ENCODE peak calls at places on chromosomes 6 and 20, in ten cellular contexts. M, R, B, D, K, P, L, Z, X and Q are unnamed samples.
A peak's percentile ranks its signal among the peaks of the same experiment; 100 is the strongest.

GRCh38 chr6:84867521-84867920 is 103.1 kb upstream of the TBX18 start:
- DNase-seq in Z (no peak), P (no peak), X (no peak), M (peak; percentile 51), B (no peak), L (no peak), R (no peak), D (no peak), K (no peak), Q (no peak)

GRCh38 chr6:33843696-33844121 is 39.9 kb upstream of the MLN start:
- DNase-seq in D (no peak), B (no peak), L (no peak), X (no peak), P (no peak), K (no peak), Z (no peak), M (no peak), R (no peak), Q (no peak)

GRCh38 chr6:41371992-41372525 is 36.7 kb downstream of the NCR2 start:
- DNase-seq in L (peak; percentile 70), B (no peak), K (no peak), Z (no peak), P (no peak), R (peak; percentile 46), X (peak; percentile 75), M (peak; percentile 15), D (peak; percentile 53), Q (no peak)

GRCh38 chr6:72218125-72218524 is 331.8 kb downstream of the RIMS1 start:
- DNase-seq in D (peak; percentile 67), Z (no peak), P (peak; percentile 3), K (no peak), X (peak; percentile 38), M (peak; percentile 24), L (no peak), B (no peak), R (peak; percentile 46), Q (no peak)

GRCh38 chr20:45347936-45348809 is at the start of gene SDC4:
- DNase-seq in Z (peak; percentile 89), B (peak; percentile 83), P (no peak), R (peak; percentile 80), D (peak; percentile 83), X (peak; percentile 93), K (peak; percentile 70), M (peak; percentile 62), L (peak; percentile 89), Q (no peak)

GRCh38 chr20:16541226-16541625 is 32.0 kb downstream of the KIF16B start:
- DNase-seq in L (peak; percentile 78), D (peak; percentile 95), R (no peak), M (no peak), P (no peak), X (no peak), B (no peak), Z (no peak), K (peak; percentile 61), Q (no peak)

GRCh38 chr6:125867483-125867935 is 76.7 kb downstream of the NCOA7 start:
- DNase-seq in B (no peak), X (peak; percentile 42), R (no peak), L (no peak), K (no peak), M (peak; percentile 63), Z (peak; percentile 73), P (peak; percentile 47), D (no peak), Q (peak; percentile 33)

GRCh38 chr20:56817780-56818675 is 188.9 kb downstream of the TFAP2C start:
- DNase-seq in B (no peak), D (no peak), P (peak; percentile 12), K (no peak), M (no peak), Z (no peak), X (no peak), L (no peak), R (no peak), Q (no peak)

GRCh38 chr20:52984451-52984810 is 12.3 kb downstream of the TSHZ2 start:
- DNase-seq in Z (no peak), D (no peak), R (no peak), L (no peak), X (no peak), M (no peak), K (no peak), P (no peak), B (no peak), Q (no peak)

GRCh38 chr6:31271641-31272357 is at the start of gene HLA-C:
- DNase-seq in R (peak; percentile 94), D (peak; percentile 98), B (peak; percentile 94), P (peak; percentile 91), M (peak; percentile 94), X (peak; percentile 93), Z (peak; percentile 88), L (peak; percentile 93), K (peak; percentile 85), Q (peak; percentile 88)

GRCh38 chr6:90044182-90044832 is 150.0 kb downstream of the GJA10 start:
- DNase-seq in D (no peak), R (no peak), K (no peak), L (no peak), B (no peak), Z (no peak), P (no peak), M (no peak), X (no peak), Q (no peak)

GRCh38 chr6:90038951-90039653 is 144.8 kb downstream of the GJA10 start:
- DNase-seq in K (no peak), R (no peak), D (no peak), P (no peak), L (no peak), X (no peak), Z (no peak), B (peak; percentile 26), M (peak; percentile 91), Q (no peak)

GRCh38 chr6:90035047-90035678 is 140.9 kb downstream of the GJA10 start:
- DNase-seq in M (no peak), D (no peak), B (no peak), L (no peak), X (no peak), K (no peak), P (no peak), Z (no peak), R (no peak), Q (no peak)

GRCh38 chr6:90040931-90041330 is 146.7 kb downstream of the GJA10 start:
- DNase-seq in P (no peak), B (no peak), L (no peak), D (no peak), K (no peak), X (no peak), M (no peak), R (no peak), Z (no peak), Q (no peak)

DNA sequence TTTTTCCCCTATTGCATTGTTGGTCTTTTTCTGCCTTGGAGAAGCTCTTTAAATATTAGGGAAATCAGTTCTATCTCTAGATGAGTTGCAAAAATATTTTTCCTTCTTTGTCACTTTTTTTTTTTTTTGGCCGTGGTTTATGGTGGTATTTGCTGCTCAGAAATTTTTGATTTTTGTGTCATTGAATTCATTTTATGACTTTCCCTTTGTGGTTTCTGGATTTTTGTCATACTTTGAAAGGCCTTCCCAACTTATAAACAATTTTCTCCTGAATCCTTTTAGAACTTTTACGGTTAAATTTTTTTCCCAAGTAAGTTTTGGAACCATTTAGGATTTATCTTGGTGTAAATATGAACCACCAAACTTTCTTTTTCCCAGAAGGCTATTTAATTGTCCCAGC is 145.6 kb downstream of the GJA10 start:
- DNase-seq in D (no peak), M (peak; percentile 23), K (no peak), L (no peak), R (no peak), P (no peak), Z (no peak), B (no peak), X (no peak), Q (no peak)
- H3K4me3 ChIP-seq in D (no peak overlapping the region), M (no peak overlapping the region), K (no peak overlapping the region), L (no peak overlapping the region), R (no peak overlapping the region), P (no peak overlapping the region), Z (no peak overlapping the region), B (no peak overlapping the region), X (no peak overlapping the region), Q (no peak overlapping the region)

GRCh38 chr6:43239054-43239453 is 4.2 kb upstream of the TTBK1 start:
- DNase-seq in X (no peak), K (no peak), R (no peak), L (no peak), D (no peak), P (no peak), M (no peak), Z (no peak), B (no peak), Q (no peak)
- H3K27me3 ChIP-seq in X (peaks cover 32% of the 10 kb centered on the region), K (peaks cover 87% of the 10 kb centered on the region), R (peaks cover 33% of the 10 kb centered on the region), L (no peaks in the 10 kb centered on the region), D (peaks cover 24% of the 10 kb centered on the region), P (no peaks in the 10 kb centered on the region), M (peaks cover 43% of the 10 kb centered on the region), Z (peaks cover 36% of the 10 kb centered on the region), B (peaks cover 16% of the 10 kb centered on the region), Q (peaks cover 46% of the 10 kb centered on the region)

GRCh38 chr20:64037498-64038213 is 1.7 kb downstream of the C20orf204 start:
- DNase-seq in L (no peak), D (no peak), Z (no peak), X (peak; percentile 88), K (no peak), M (no peak), R (no peak), B (no peak), P (no peak), Q (no peak)
- H3K4me3 ChIP-seq in L (no peak overlapping the region), D (no peak overlapping the region), Z (peak overlapping the region; percentile 64), X (peak overlapping the region; percentile 58), K (peak overlapping the region; percentile 69), M (no peak overlapping the region), R (peak overlapping the region; percentile 57), B (peak overlapping the region; percentile 53), P (no peak overlapping the region), Q (no peak overlapping the region)

GRCh38 chr6:50714487-50715379 is 1.4 kb downstream of the TFAP2D start:
- DNase-seq in X (peak; percentile 76), B (no peak), L (no peak), M (no peak), R (no peak), K (no peak), P (no peak), Z (no peak), D (no peak), Q (no peak)
- H3K27me3 ChIP-seq in X (peaks cover 100% of the 10 kb centered on the region), B (peaks cover 11% of the 10 kb centered on the region), L (no peaks in the 10 kb centered on the region), M (no peaks in the 10 kb centered on the region), R (peaks cover 30% of the 10 kb centered on the region), K (peaks cover 95% of the 10 kb centered on the region), P (no peaks in the 10 kb centered on the region), Z (peaks cover 80% of the 10 kb centered on the region), D (peaks cover 30% of the 10 kb centered on the region), Q (peaks cover 12% of the 10 kb centered on the region)

DNA sequence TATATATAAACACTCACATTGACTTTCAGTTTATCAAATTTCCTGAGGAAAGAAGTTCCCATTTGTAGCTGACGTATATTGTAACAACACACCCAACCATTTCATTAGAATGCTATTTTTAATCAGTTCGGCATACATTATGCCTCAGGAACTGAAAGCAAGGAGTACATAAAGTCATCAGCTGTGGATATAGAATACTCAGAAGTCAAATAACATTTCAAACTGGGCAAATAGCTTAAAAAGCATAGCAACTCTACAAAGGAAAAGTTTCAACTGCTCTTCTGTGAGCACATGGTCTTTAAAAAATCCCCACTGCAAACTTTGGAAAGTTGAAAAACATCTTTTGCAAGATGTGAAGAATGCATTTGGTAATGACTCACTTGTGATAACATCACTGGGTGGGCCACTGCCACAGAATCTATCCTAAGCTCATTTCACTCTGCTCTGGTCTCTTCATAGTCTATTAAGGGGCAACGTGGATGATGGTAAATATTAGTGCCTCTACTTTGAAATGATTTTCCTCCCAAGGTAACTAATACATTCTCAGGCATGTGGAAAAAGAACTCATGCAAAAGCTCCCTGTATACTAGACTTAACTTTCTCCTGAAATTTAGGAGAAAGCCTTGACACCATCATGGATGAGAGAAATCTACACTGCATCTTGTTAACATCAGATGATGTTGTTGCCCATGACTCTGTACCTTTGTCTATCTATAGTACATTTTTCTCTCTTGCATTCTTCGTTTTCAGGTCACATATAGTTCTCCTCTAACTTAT is 49.2 kb downstream of the FYN start:
- DNase-seq in P (no peak), K (no peak), X (no peak), B (no peak), L (no peak), M (peak; percentile 85), D (no peak), Z (no peak), R (no peak), Q (peak; percentile 26)
- H3K4me3 ChIP-seq in P (no peak overlapping the region), K (no peak overlapping the region), X (no peak overlapping the region), B (no peak overlapping the region), L (no peak overlapping the region), M (peak overlapping the region; percentile 11), D (no peak overlapping the region), Z (no peak overlapping the region), R (no peak overlapping the region), Q (peak overlapping the region; percentile 0)